ENCODE peak calls at places on chromosomes 12 and 14, in four cellular contexts. S is WTC11, N is K562, X is H1. O is an unnamed sample.

GRCh38 chr12:94285954-94286579 is 137.7 kb downstream of the PLXNC1 start:
- DNase-seq in N (no peak), X (no peak), S (no peak), O (no peak)

GRCh38 chr14:61780125-61780524 is 17.9 kb downstream of the SNAPC1 start:
- DNase-seq in X (no peak), S (no peak), N (no peak), O (no peak)

GRCh38 chr14:91614187-91614586 is 104.1 kb upstream of the PPP4R3A start:
- DNase-seq in S (no peak), X (no peak), N (no peak), O (no peak)

GRCh38 chr14:98926151-98926550 is 345.8 kb downstream of the BCL11B start:
- DNase-seq in S (no peak), X (no peak), N (no peak), O (no peak)

GRCh38 chr12:92034858-92035401 is 110.7 kb downstream of the BTG1 start:
- DNase-seq in X (no peak), N (no peak), S (no peak), O (peak)

GRCh38 chr14:72590577-72590976 is 303.3 kb downstream of the DPF3 start:
- DNase-seq in S (no peak), N (no peak), X (no peak), O (no peak)

GRCh38 chr12:43285248-43285647 is 266.8 kb downstream of the ADAMTS20 start:
- DNase-seq in S (no peak), N (no peak), X (no peak), O (no peak)

GRCh38 chr14:54778618-54779017 is 124.0 kb downstream of the GCH1 start:
- DNase-seq in X (no peak), S (no peak), N (no peak), O (no peak)

GRCh38 chr14:24426150-24426911 is 3.1 kb downstream of the CBLN3 start:
- DNase-seq in X (no peak), N (no peak), S (no peak), O (no peak)

GRCh38 chr12:89189448-89189847 is 162.9 kb downstream of the DUSP6 start:
- DNase-seq in S (no peak), X (no peak), N (no peak), O (no peak)

GRCh38 chr12:53561590-53561953 is 54.3 kb upstream of the NPFF start:
- DNase-seq in X (no peak), N (no peak), S (no peak), O (no peak)

GRCh38 chr12:93722757-93723567 is 45.8 kb downstream of the CRADD start:
- DNase-seq in N (no peak), X (no peak), S (no peak), O (no peak)

GRCh38 chr14:93638790-93639189 is 149.5 kb downstream of the PRIMA1 start:
- DNase-seq in S (no peak), N (no peak), X (no peak), O (no peak)

GRCh38 chr14:70269582-70269981 is 80.8 kb upstream of the SLC8A3 start:
- DNase-seq in X (no peak), N (no peak), S (no peak), O (no peak)

GRCh38 chr12:27673285-27673684 is 23.0 kb upstream of the REP15 start:
- DNase-seq in N (no peak), X (no peak), S (no peak), O (no peak)

GRCh38 chr14:22047105-22047504 is 373.5 kb upstream of the OR4E1 start:
- DNase-seq in S (no peak), N (no peak), X (no peak), O (no peak)

GRCh38 chr14:80585506-80585835 is 356.1 kb downstream of the CEP128 start:
- DNase-seq in N (no peak), S (no peak), X (no peak), O (no peak)

GRCh38 chr12:32843528-32844095 is 53.0 kb downstream of the PKP2 start:
- DNase-seq in N (no peak), S (no peak), X (no peak), O (no peak)

GRCh38 chr12:115362319-115362976 is 678.5 kb upstream of the TBX3 start:
- DNase-seq in S (no peak), N (no peak), X (no peak), O (peak)

DNA sequence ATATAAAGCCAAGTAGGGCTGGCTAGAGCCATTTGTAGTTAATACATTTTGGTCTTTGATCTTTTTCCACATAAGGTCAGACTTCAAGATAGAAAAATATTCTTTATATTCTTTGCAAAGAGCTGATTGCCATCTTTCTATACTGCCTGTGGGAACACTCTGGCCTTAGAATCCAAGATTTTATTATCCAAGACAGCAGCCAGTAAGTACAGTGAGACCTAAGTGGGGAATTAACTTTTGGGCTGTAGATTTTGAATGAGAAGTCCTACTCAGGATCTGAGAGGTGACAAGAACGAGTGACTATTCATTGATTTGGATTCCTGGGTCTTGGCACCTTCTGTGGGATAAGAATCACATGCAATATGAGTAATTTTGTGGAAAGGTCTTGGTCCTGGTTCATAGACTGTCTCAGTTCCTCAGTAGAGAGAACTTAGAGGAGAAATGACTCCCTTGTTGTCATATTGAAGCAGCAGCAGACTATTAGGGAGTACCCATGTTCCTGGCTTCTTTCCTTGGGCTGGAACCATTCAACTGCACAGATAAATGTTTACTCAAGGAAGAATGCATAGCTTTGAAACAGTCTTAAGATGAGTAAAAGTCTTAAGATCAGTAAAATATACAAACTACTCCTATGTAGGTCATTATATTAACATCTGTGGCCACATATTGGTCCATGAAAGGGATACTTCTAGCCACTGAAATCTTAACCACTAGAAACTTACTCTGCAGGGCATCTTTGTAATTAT is 353.8 kb downstream of the RAD51B start:
- DNase-seq in S (no peak), X (no peak), N (no peak), O (no peak)
- TF ChIP-seq TEAD4 in S (no peak), X (no peak), N (no peak), O (no peak)

DNA sequence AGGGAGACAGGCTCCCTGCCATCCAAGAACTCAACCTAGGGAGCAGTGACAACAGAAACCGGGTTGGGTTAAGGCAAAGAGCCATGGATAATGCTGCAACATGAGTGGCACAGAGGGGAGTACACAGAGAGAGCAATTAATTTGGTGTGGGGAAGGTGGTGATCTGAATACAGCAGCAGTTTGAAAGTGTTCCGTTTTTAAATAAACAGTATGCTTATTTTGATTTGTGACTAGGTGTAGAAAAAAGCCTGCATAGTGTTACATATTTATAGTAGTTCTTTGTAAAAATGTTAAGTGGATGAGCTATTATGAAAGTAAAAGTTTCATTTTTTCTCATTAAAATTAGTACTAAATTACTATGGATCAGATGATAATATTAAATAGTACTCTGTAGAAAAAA is 8.7 kb downstream of the AKAP5 start:
- DNase-seq in N (no peak), X (no peak), S (no peak), O (no peak)
- TF ChIP-seq TEAD4 in N (no peak), X (no peak), S (no peak), O (no peak)

GRCh38 chr14:104228716-104229620 is 90.6 kb downstream of the KIF26A start:
- DNase-seq in S (no peak), N (no peak), X (no peak), O (no peak)
- TF ChIP-seq TEAD4 in S (no peak), N (no peak), X (no peak), O (no peak)

DNA sequence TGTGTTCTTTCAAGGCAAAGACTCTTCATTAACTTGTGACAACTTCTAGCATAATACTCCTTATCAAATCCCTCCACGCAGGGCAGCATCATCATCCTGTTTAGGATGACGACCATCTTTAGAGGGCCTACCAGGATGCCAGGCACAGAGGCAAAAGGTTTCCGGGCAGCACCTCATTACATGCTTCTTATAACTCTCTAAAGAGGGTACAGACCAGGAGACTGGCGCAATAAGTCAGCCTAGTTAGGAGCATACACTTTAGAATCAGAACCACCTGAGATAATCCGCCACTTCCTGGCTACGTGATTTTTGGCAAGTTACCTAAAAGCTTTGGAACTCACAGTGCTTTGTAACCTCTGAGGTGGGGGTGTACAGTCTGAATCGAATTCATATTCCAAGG is 136.0 kb upstream of the NOS1 start:
- DNase-seq in N (no peak), S (no peak), X (no peak), O (no peak)
- TF ChIP-seq TEAD4 in N (no peak), S (no peak), X (no peak), O (no peak)